ENCODE peak calls at places on chromosomes 1 and 21, in seven cellular contexts. F is GM23248; W is pancreas; O is naive thymus-derived CD4-positive, alpha-beta T cell; H is AG04450; A is DND-41; E is esophagus muscularis mucosa. T is an unnamed sample.

GRCh38 chr1:157262422-157262821 is 124.2 kb upstream of the ETV3 start:
- DNase-seq in F (no peak), W (no peak), O (no peak), H (no peak), A (no peak), E (no peak), T (no peak)

GRCh38 chr1:56034222-56034621 is 545.1 kb downstream of the PLPP3 start:
- DNase-seq in F (peak), W (no peak), O (no peak), H (peak), A (no peak), E (no peak), T (no peak)

GRCh38 chr21:16455978-16456377 is 726.2 kb downstream of the USP25 start:
- DNase-seq in F (no peak), W (no peak), O (no peak), H (no peak), A (no peak), E (no peak), T (no peak)

GRCh38 chr1:108079550-108079949 is 114.6 kb upstream of the VAV3 start:
- DNase-seq in F (no peak), W (no peak), O (peak), H (no peak), A (peak), E (no peak), T (no peak)

GRCh38 chr1:212967767-212968166 is 17.4 kb downstream of the VASH2 start:
- DNase-seq in F (peak), W (no peak), O (no peak), H (no peak), A (no peak), E (no peak), T (peak)

GRCh38 chr1:204842892-204843291 is 27.8 kb upstream of the NFASC start:
- DNase-seq in F (peak), W (no peak), O (no peak), H (no peak), A (no peak), E (no peak), T (no peak)

GRCh38 chr1:155976062-155976912 is 2.1 kb downstream of the ARHGEF2 start:
- DNase-seq in F (peak), W (no peak), O (peak), H (peak), A (peak), E (no peak), T (no peak)

GRCh38 chr1:156816561-156817328 is at the start of gene SH2D2A:
- DNase-seq in F (peak), W (no peak), O (peak), H (no peak), A (peak), E (peak), T (no peak)

GRCh38 chr1:2391385-2392070 is at the start of the genes MORN1 and RER1:
- DNase-seq in F (peak), W (peak), O (peak), H (peak), A (peak), E (peak), T (peak)

GRCh38 chr1:2393471-2393877 is 1.8 kb downstream of the RER1 start:
- DNase-seq in F (no peak), W (no peak), O (no peak), H (no peak), A (no peak), E (no peak), T (no peak)

GRCh38 chr1:2394220-2394619 is 2.6 kb downstream of the RER1 start:
- DNase-seq in F (no peak), W (no peak), O (no peak), H (no peak), A (no peak), E (no peak), T (no peak)

GRCh38 chr1:2392071-2392442 is 416 bp downstream of the RER1 start:
- DNase-seq in F (peak), W (no peak), O (no peak), H (no peak), A (no peak), E (no peak), T (no peak)

GRCh38 chr1:2392686-2393085 is 1.0 kb downstream of the RER1 start:
- DNase-seq in F (peak), W (no peak), O (no peak), H (no peak), A (no peak), E (no peak), T (no peak)
- H3K4me3 ChIP-seq in F (peak), W (peak), O (peak), H (peak), A (peak), E (peak), T (peak)

DNA sequence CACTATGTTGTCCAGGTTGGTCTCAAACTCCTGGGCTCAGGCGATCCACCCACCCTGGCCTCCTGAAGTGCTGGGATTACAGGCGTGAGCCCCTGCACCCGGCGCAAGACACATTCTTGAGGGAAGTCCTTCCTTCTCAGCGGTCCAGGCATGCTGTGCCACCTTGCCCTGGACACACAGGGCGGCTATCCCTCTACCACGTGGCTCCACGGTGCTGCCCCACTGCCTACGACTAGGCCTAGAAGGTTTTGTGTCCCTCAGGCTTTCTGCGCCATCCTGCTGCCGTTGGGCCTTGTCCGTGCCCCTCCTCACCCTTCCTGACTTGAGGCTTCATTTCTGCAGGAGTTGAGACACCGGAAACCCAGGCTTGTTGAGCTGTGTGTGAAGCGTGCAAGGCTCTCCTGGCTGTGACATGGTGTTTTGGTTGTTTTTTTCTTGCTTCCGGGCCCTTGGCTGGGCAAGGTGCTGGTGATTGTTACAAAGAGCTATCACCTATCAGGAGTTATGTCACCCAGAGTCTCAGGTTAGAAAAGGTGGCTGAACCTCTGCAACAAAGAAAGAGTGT is 13.9 kb downstream of the C1orf174 start:
- DNase-seq in F (no peak), W (no peak), O (no peak), H (no peak), A (no peak), E (no peak), T (no peak)
- H3K27ac ChIP-seq in F (no peak), W (no peak), O (no peak), H (no peak), A (no peak), E (no peak), T (no peak)

GRCh38 chr1:232172556-232172955 is 457.4 kb downstream of the SIPA1L2 start:
- DNase-seq in F (no peak), W (no peak), O (no peak), H (no peak), A (no peak), E (no peak), T (no peak)
- H3K4me3 ChIP-seq in F (no peak), W (no peak), O (no peak), H (no peak), A (no peak), E (no peak), T (no peak)

GRCh38 chr1:93578433-93578830 is 103.2 kb downstream of the BCAR3 start:
- DNase-seq in F (no peak), W (no peak), O (no peak), H (no peak), A (no peak), E (no peak), T (no peak)
- H3K27ac ChIP-seq in F (peak), W (no peak), O (no peak), H (no peak), A (no peak), E (no peak), T (no peak)

GRCh38 chr1:2428490-2428889 is 16.1 kb upstream of the PEX10 start:
- DNase-seq in F (no peak), W (no peak), O (no peak), H (no peak), A (no peak), E (no peak), T (no peak)
- H3K4me3 ChIP-seq in F (no peak), W (no peak), O (no peak), H (no peak), A (no peak), E (no peak), T (no peak)

GRCh38 chr1:7960867-7961198 is 678 bp upstream of the PARK7 start:
- DNase-seq in F (no peak), W (no peak), O (no peak), H (no peak), A (no peak), E (no peak), T (no peak)

GRCh38 chr1:7961199-7962010 is at the start of gene PARK7:
- DNase-seq in F (peak), W (peak), O (peak), H (peak), A (peak), E (peak), T (peak)

GRCh38 chr1:7962011-7962335 is 462 bp downstream of the PARK7 start:
- DNase-seq in F (no peak), W (no peak), O (no peak), H (no peak), A (no peak), E (no peak), T (no peak)

GRCh38 chr1:7964476-7964875 is 3.0 kb downstream of the PARK7 start:
- DNase-seq in F (no peak), W (no peak), O (no peak), H (no peak), A (no peak), E (no peak), T (no peak)

GRCh38 chr1:7962636-7963377 is 1.3 kb downstream of the PARK7 start:
- DNase-seq in F (peak), W (no peak), O (no peak), H (no peak), A (no peak), E (no peak), T (no peak)
- H3K27ac ChIP-seq in F (peak), W (no peak), O (peak), H (peak), A (peak), E (no peak), T (no peak)

T was measured in iPS DF 6.9.